ENCODE peak calls at places on chromosomes 11 and 22, in six cellular contexts. R is esophagus squamous epithelium, I is upper lobe of right lung, T is testis, H is heart left ventricle, S is left ventricle myocardium inferior. F is an unnamed sample. For H3K36me3, the result is how much of the 10 kb centered on the place peaks cover.

GRCh38 chr11:2299773-2300172 is 1.9 kb downstream of the C11orf21 start:
- DNase-seq in T (no peak), R (no peak), S (no peak), I (no peak), H (no peak), F (no peak)

GRCh38 chr11:23406131-23406819 is 546.0 kb upstream of the CCDC179 start:
- DNase-seq in H (no peak), R (no peak), I (no peak), T (peak), S (peak), F (no peak)

GRCh38 chr11:121810291-121810690 is 305.7 kb downstream of the BLID start:
- DNase-seq in R (no peak), I (no peak), S (no peak), T (no peak), H (no peak), F (no peak)

GRCh38 chr11:88103337-88104206 is 71.7 kb downstream of the RAB38 start:
- DNase-seq in T (peak), H (no peak), S (no peak), R (no peak), I (peak), F (no peak)

GRCh38 chr11:10322830-10323792 is 18.2 kb downstream of the ADM start:
- DNase-seq in S (peak), R (no peak), H (no peak), I (no peak), T (no peak), F (peak)

GRCh38 chr11:129950319-129951034 is 52.2 kb downstream of the PRDM10 start:
- DNase-seq in T (peak), R (no peak), H (peak), S (peak), I (no peak), F (no peak)

GRCh38 chr22:35835267-35835997 is 117.8 kb downstream of the APOL5 start:
- DNase-seq in T (no peak), S (no peak), H (no peak), I (no peak), R (no peak), F (no peak)

GRCh38 chr22:45164217-45165123 is 745 bp downstream of the NUP50 start:
- DNase-seq in I (peak), T (no peak), S (peak), R (no peak), H (peak), F (no peak)

GRCh38 chr22:37284807-37285355 is 2.6 kb downstream of the CYTH4 start:
- DNase-seq in S (peak), R (no peak), I (peak), H (peak), T (peak), F (peak)

GRCh38 chr11:1198766-1199688 is 23.8 kb upstream of the MUC5B start:
- DNase-seq in R (no peak), I (peak), S (peak), T (no peak), H (no peak), F (peak)

GRCh38 chr11:83063073-83063754 is 8.5 kb downstream of the RAB30 start:
- DNase-seq in I (no peak), R (no peak), H (no peak), S (no peak), T (no peak), F (no peak)

GRCh38 chr11:62671272-62671603 is 235 bp upstream of the UQCC3 start:
- DNase-seq in T (peak), I (no peak), S (no peak), H (no peak), R (no peak), F (no peak)

GRCh38 chr11:45736424-45736823 is 68.5 kb upstream of the SLC35C1 start:
- DNase-seq in S (no peak), I (no peak), T (no peak), H (no peak), R (no peak), F (no peak)

GRCh38 chr11:117145393-117145761 is 1.3 kb downstream of the PAFAH1B2 start:
- DNase-seq in S (no peak), I (no peak), R (no peak), T (peak), H (no peak), F (no peak)

GRCh38 chr11:130029137-130029536 is 26.5 kb upstream of the PRDM10 start:
- DNase-seq in H (no peak), R (no peak), T (no peak), I (no peak), S (no peak), F (no peak)

GRCh38 chr11:44851496-44851895 is 99.2 kb downstream of the TP53I11 start:
- DNase-seq in S (no peak), R (no peak), T (no peak), I (no peak), H (no peak), F (no peak)

GRCh38 chr22:28247114-28247513 is 328.1 kb upstream of the PITPNB start:
- DNase-seq in I (no peak), T (no peak), H (no peak), S (no peak), R (no peak), F (no peak)

GRCh38 chr11:108147150-108147549 is 25.8 kb downstream of the ACAT1 start:
- DNase-seq in R (no peak), S (no peak), H (no peak), I (no peak), T (no peak), F (no peak)

GRCh38 chr11:74678591-74679512 is 52.4 kb downstream of the CHRDL2 start:
- DNase-seq in S (no peak), I (no peak), T (peak), H (peak), R (no peak), F (peak)

GRCh38 chr11:79438631-79439429 is 2.0 kb downstream of the TENM4 start:
- DNase-seq in S (peak), R (no peak), I (peak), H (no peak), T (peak), F (peak)

GRCh38 chr11:120013325-120014250 is 124.3 kb downstream of the TRIM29 start:
- DNase-seq in T (peak), R (no peak), S (peak), I (no peak), H (peak), F (no peak)

GRCh38 chr22:26552466-26552865 is 37.5 kb downstream of the TPST2 start:
- DNase-seq in I (no peak), H (no peak), R (no peak), T (no peak), S (no peak), F (no peak)

GRCh38 chr22:19757140-19757984 is 3.2 kb upstream of the TBX1 start:
- DNase-seq in H (no peak), T (no peak), R (no peak), S (no peak), I (no peak), F (no peak)

GRCh38 chr11:61193596-61193995 is 9.7 kb upstream of the PGA3 start:
- DNase-seq in S (no peak), I (no peak), H (no peak), T (no peak), R (no peak), F (no peak)

GRCh38 chr22:23225724-23226496 is 45.6 kb downstream of the BCR start:
- DNase-seq in R (no peak), S (peak), H (peak), T (no peak), I (peak), F (peak)

GRCh38 chr22:20271114-20271994 is 3.2 kb upstream of the RTN4R start:
- DNase-seq in R (no peak), T (no peak), H (no peak), S (no peak), I (peak), F (no peak)

GRCh38 chr22:30265851-30266444 is 703 bp downstream of the OSM start:
- DNase-seq in H (peak), S (peak), I (peak), R (peak), T (no peak), F (peak)

GRCh38 chr22:49522582-49523373 is 304.9 kb downstream of the BRD1 start:
- DNase-seq in I (no peak), T (no peak), R (no peak), H (no peak), S (no peak), F (peak)

GRCh38 chr22:49523374-49524008 is 304.2 kb downstream of the BRD1 start:
- DNase-seq in H (no peak), I (no peak), S (no peak), T (no peak), R (no peak), F (no peak)

GRCh38 chr22:49524362-49524761 is 303.3 kb downstream of the BRD1 start:
- DNase-seq in H (no peak), I (no peak), S (no peak), T (no peak), R (no peak), F (peak)

GRCh38 chr22:49519117-49519737 is 308.4 kb downstream of the BRD1 start:
- DNase-seq in R (no peak), T (peak), H (no peak), S (no peak), I (no peak), F (no peak)

DNA sequence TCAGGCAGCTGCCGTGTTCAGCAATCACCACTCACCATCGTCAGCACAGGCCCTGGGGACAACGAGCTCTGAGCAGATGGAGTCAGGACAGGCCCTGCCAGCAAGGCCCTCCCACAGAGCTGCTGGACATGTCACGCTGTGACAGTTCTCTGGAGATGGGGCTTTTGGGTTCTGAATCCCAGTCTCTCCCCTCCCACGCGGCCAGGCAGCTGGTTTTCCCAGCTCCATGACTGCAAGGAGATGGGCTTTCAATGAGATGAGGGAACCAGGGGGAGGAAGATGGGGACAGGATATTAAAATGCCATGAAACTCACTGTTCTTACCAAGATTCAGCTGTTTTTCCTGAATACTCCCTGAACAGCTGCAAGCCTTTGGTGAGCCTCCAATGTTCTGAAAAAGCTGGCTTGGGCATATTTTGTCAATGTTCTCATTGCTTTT is 305.9 kb downstream of the BRD1 start:
- DNase-seq in I (no peak), R (no peak), S (no peak), T (no peak), H (no peak), F (no peak)
- H3K27ac ChIP-seq in I (no peak), R (no peak), S (no peak), T (no peak), H (no peak), F (no peak)

GRCh38 chr11:33723238-33723881 is 12.9 kb downstream of the CD59 start:
- DNase-seq in H (peak), R (no peak), S (no peak), I (no peak), T (no peak), F (no peak)
- H3K36me3 ChIP-seq in H (under half), R (under half), S (under half), I (under half), T (under half), F (under half)

GRCh38 chr11:34359548-34359891 is 1.7 kb upstream of the ABTB2 start:
- DNase-seq in I (no peak), R (no peak), S (no peak), H (no peak), T (no peak), F (no peak)
- H3K4me3 ChIP-seq in I (peak), R (peak), S (peak), H (peak), T (no peak), F (no peak)

GRCh38 chr22:41987276-41987675 is 11.3 kb upstream of the WBP2NL start:
- DNase-seq in T (no peak), R (no peak), I (peak), S (no peak), H (no peak), F (no peak)
- H3K27ac ChIP-seq in T (no peak), R (no peak), I (no peak), S (no peak), H (no peak), F (no peak)